ENCODE peak calls at places on chromosomes 16 and 17, in five cellular contexts. One of them, this sample, is unnamed.

GRCh38 chr16:70438325-70438982 is 446 bp downstream of the ST3GAL2 start:
- DNase-seq in heart right ventricle: no peak
- DNase-seq in sigmoid colon: no peak
- DNase-seq in SK-N-SH: no peak
- DNase-seq in naive thymus-derived CD4-positive, alpha-beta T cell: no peak
- DNase-seq in this sample: no peak

GRCh38 chr17:78736526-78737079 is 45.5 kb downstream of the CYTH1 start:
- DNase-seq in heart right ventricle: peak
- DNase-seq in sigmoid colon: peak
- DNase-seq in SK-N-SH: no peak
- DNase-seq in naive thymus-derived CD4-positive, alpha-beta T cell: peak
- DNase-seq in this sample: no peak

GRCh38 chr17:64741038-64741641 is 79.0 kb upstream of the SMURF2 start:
- DNase-seq in heart right ventricle: peak
- DNase-seq in sigmoid colon: no peak
- DNase-seq in SK-N-SH: no peak
- DNase-seq in naive thymus-derived CD4-positive, alpha-beta T cell: no peak
- DNase-seq in this sample: no peak

GRCh38 chr16:19196871-19197270 is 28.8 kb downstream of the SYT17 start:
- DNase-seq in heart right ventricle: no peak
- DNase-seq in sigmoid colon: no peak
- DNase-seq in SK-N-SH: no peak
- DNase-seq in naive thymus-derived CD4-positive, alpha-beta T cell: no peak
- DNase-seq in this sample: no peak

GRCh38 chr17:81200695-81201580 is 21.8 kb downstream of the CEP131 start:
- DNase-seq in heart right ventricle: peak
- DNase-seq in sigmoid colon: no peak
- DNase-seq in SK-N-SH: peak
- DNase-seq in naive thymus-derived CD4-positive, alpha-beta T cell: no peak
- DNase-seq in this sample: peak

GRCh38 chr17:78889525-78889924 is 13.5 kb downstream of the CEP295NL start:
- DNase-seq in heart right ventricle: no peak
- DNase-seq in sigmoid colon: no peak
- DNase-seq in SK-N-SH: no peak
- DNase-seq in naive thymus-derived CD4-positive, alpha-beta T cell: no peak
- DNase-seq in this sample: no peak

GRCh38 chr17:43860077-43860725 is 13.2 kb downstream of the CD300LG start:
- DNase-seq in heart right ventricle: no peak
- DNase-seq in sigmoid colon: peak
- DNase-seq in SK-N-SH: no peak
- DNase-seq in naive thymus-derived CD4-positive, alpha-beta T cell: no peak
- DNase-seq in this sample: no peak

GRCh38 chr17:70829876-70830275 is 660.5 kb downstream of the KCNJ2 start:
- DNase-seq in heart right ventricle: no peak
- DNase-seq in sigmoid colon: no peak
- DNase-seq in SK-N-SH: no peak
- DNase-seq in naive thymus-derived CD4-positive, alpha-beta T cell: no peak
- DNase-seq in this sample: no peak

GRCh38 chr16:69839798-69840409 is 77.8 kb downstream of the WWP2 start:
- DNase-seq in heart right ventricle: peak
- DNase-seq in sigmoid colon: no peak
- DNase-seq in SK-N-SH: no peak
- DNase-seq in naive thymus-derived CD4-positive, alpha-beta T cell: no peak
- DNase-seq in this sample: peak

GRCh38 chr17:22266231-22266630 is 573.9 kb downstream of the KCNJ18 start:
- DNase-seq in heart right ventricle: no peak
- DNase-seq in sigmoid colon: no peak
- DNase-seq in SK-N-SH: peak
- DNase-seq in naive thymus-derived CD4-positive, alpha-beta T cell: no peak
- DNase-seq in this sample: no peak

GRCh38 chr17:7261377-7262191 is 694 bp downstream of the CLDN7 start:
- DNase-seq in heart right ventricle: no peak
- DNase-seq in sigmoid colon: no peak
- DNase-seq in SK-N-SH: peak
- DNase-seq in naive thymus-derived CD4-positive, alpha-beta T cell: no peak
- DNase-seq in this sample: no peak

GRCh38 chr16:4341250-4341649 is 9.9 kb downstream of the PAM16 start:
- DNase-seq in heart right ventricle: no peak
- DNase-seq in sigmoid colon: no peak
- DNase-seq in SK-N-SH: no peak
- DNase-seq in naive thymus-derived CD4-positive, alpha-beta T cell: no peak
- DNase-seq in this sample: no peak

GRCh38 chr17:44132275-44132821 is 8.9 kb upstream of the HDAC5 start:
- DNase-seq in heart right ventricle: no peak
- DNase-seq in sigmoid colon: no peak
- DNase-seq in SK-N-SH: no peak
- DNase-seq in naive thymus-derived CD4-positive, alpha-beta T cell: no peak
- DNase-seq in this sample: no peak

GRCh38 chr16:23952128-23953041 is 116.6 kb downstream of the PRKCB start:
- DNase-seq in heart right ventricle: no peak
- DNase-seq in sigmoid colon: no peak
- DNase-seq in SK-N-SH: peak
- DNase-seq in naive thymus-derived CD4-positive, alpha-beta T cell: no peak
- DNase-seq in this sample: peak

GRCh38 chr16:89193021-89193575 is 7.2 kb downstream of the SLC22A31 start:
- DNase-seq in heart right ventricle: peak
- DNase-seq in sigmoid colon: no peak
- DNase-seq in SK-N-SH: peak
- DNase-seq in naive thymus-derived CD4-positive, alpha-beta T cell: no peak
- DNase-seq in this sample: no peak

GRCh38 chr17:63477471-63478440 is 895 bp downstream of the ACE start:
- DNase-seq in heart right ventricle: no peak
- DNase-seq in sigmoid colon: no peak
- DNase-seq in SK-N-SH: peak
- DNase-seq in naive thymus-derived CD4-positive, alpha-beta T cell: no peak
- DNase-seq in this sample: no peak

GRCh38 chr17:61335105-61335844 is 64.4 kb upstream of the TBX2 start:
- DNase-seq in heart right ventricle: no peak
- DNase-seq in sigmoid colon: no peak
- DNase-seq in SK-N-SH: no peak
- DNase-seq in naive thymus-derived CD4-positive, alpha-beta T cell: no peak
- DNase-seq in this sample: no peak

GRCh38 chr16:81707411-81708321 is 71.4 kb upstream of the PLCG2 start:
- DNase-seq in heart right ventricle: no peak
- DNase-seq in sigmoid colon: peak
- DNase-seq in SK-N-SH: no peak
- DNase-seq in naive thymus-derived CD4-positive, alpha-beta T cell: no peak
- DNase-seq in this sample: no peak

GRCh38 chr17:78324391-78325075 is 35.3 kb downstream of the SOCS3 start:
- DNase-seq in heart right ventricle: peak
- DNase-seq in sigmoid colon: peak
- DNase-seq in SK-N-SH: peak
- DNase-seq in naive thymus-derived CD4-positive, alpha-beta T cell: peak
- DNase-seq in this sample: no peak

GRCh38 chr17:64500923-64501765 is 4.3 kb upstream of the POLG2 start:
- DNase-seq in heart right ventricle: no peak
- DNase-seq in sigmoid colon: no peak
- DNase-seq in SK-N-SH: no peak
- DNase-seq in naive thymus-derived CD4-positive, alpha-beta T cell: peak
- DNase-seq in this sample: no peak

GRCh38 chr17:47879028-47879585 is 16.9 kb upstream of the SP2 start:
- DNase-seq in heart right ventricle: no peak
- DNase-seq in sigmoid colon: no peak
- DNase-seq in SK-N-SH: no peak
- DNase-seq in naive thymus-derived CD4-positive, alpha-beta T cell: no peak
- DNase-seq in this sample: no peak

GRCh38 chr16:65867276-65867990 is 499.1 kb upstream of the CDH5 start:
- DNase-seq in heart right ventricle: no peak
- DNase-seq in sigmoid colon: no peak
- DNase-seq in SK-N-SH: peak
- DNase-seq in naive thymus-derived CD4-positive, alpha-beta T cell: no peak
- DNase-seq in this sample: no peak

GRCh38 chr16:74521691-74522090 is 85.2 kb downstream of the GLG1 start:
- DNase-seq in heart right ventricle: peak
- DNase-seq in sigmoid colon: no peak
- DNase-seq in SK-N-SH: peak
- DNase-seq in naive thymus-derived CD4-positive, alpha-beta T cell: no peak
- DNase-seq in this sample: no peak

GRCh38 chr16:88824256-88825077 is 12.7 kb upstream of the APRT start:
- DNase-seq in heart right ventricle: no peak
- DNase-seq in sigmoid colon: no peak
- DNase-seq in SK-N-SH: no peak
- DNase-seq in naive thymus-derived CD4-positive, alpha-beta T cell: no peak
- DNase-seq in this sample: no peak

GRCh38 chr16:11677451-11677951 is 9.2 kb downstream of the SNN start:
- DNase-seq in heart right ventricle: no peak
- DNase-seq in sigmoid colon: peak
- DNase-seq in SK-N-SH: no peak
- DNase-seq in naive thymus-derived CD4-positive, alpha-beta T cell: no peak
- DNase-seq in this sample: no peak

GRCh38 chr17:63694229-63694973 is 5.5 kb downstream of the LIMD2 start:
- DNase-seq in heart right ventricle: no peak
- DNase-seq in sigmoid colon: no peak
- DNase-seq in SK-N-SH: peak
- DNase-seq in naive thymus-derived CD4-positive, alpha-beta T cell: peak
- DNase-seq in this sample: no peak

GRCh38 chr17:8162997-8163977 is 539 bp upstream of the VAMP2 start:
- DNase-seq in heart right ventricle: no peak
- DNase-seq in sigmoid colon: peak
- DNase-seq in SK-N-SH: peak
- DNase-seq in naive thymus-derived CD4-positive, alpha-beta T cell: peak
- DNase-seq in this sample: no peak

DNA sequence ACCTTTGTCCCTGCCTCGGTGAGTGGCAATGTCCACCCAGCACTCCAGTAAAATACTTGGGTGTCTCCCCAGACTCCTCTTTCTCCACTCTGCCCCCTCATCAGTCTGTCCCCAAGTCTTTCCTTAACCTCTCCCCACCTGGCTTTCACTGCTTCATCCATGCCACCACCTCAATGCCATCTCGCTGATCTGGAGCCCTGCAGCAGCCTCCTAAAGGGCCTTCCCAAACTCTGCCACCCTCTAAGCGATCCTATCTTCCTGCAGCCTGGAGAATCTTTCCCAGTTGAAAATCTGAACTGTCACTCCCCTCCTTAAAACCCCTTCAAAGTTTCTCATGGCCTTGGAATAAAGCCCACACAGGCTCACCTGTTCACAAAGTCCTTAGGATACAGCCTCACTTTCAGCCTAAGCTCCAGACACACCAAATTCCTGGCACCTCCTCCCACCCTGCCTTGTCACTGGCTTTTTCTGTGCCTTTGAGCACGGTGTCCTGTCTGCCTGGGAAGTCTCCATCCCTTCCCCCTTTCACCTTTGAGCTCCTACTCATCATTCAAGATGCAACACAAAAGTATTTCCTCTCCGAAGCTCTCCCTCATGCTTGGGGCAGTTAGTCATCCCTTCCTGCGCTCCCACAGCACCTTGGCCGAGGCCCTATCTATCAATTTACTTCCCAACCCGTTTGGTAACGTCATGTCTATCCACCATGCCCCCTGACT is 2.8 kb downstream of the WNK4 start:
- DNase-seq in heart right ventricle: no peak
- DNase-seq in sigmoid colon: no peak
- DNase-seq in SK-N-SH: no peak
- DNase-seq in naive thymus-derived CD4-positive, alpha-beta T cell: no peak
- DNase-seq in this sample: no peak
- H3K27ac ChIP-seq in heart right ventricle: no peak
- H3K27ac ChIP-seq in sigmoid colon: no peak
- H3K27ac ChIP-seq in SK-N-SH: no peak
- H3K27ac ChIP-seq in naive thymus-derived CD4-positive, alpha-beta T cell: no peak
- H3K27ac ChIP-seq in this sample: no peak

GRCh38 chr17:17847726-17848125 is 10.9 kb upstream of the SREBF1 start:
- DNase-seq in heart right ventricle: no peak
- DNase-seq in sigmoid colon: no peak
- DNase-seq in SK-N-SH: no peak
- DNase-seq in naive thymus-derived CD4-positive, alpha-beta T cell: no peak
- DNase-seq in this sample: no peak

GRCh38 chr17:17848311-17848710 is 11.5 kb upstream of the SREBF1 start:
- DNase-seq in heart right ventricle: no peak
- DNase-seq in sigmoid colon: no peak
- DNase-seq in SK-N-SH: no peak
- DNase-seq in naive thymus-derived CD4-positive, alpha-beta T cell: no peak
- DNase-seq in this sample: no peak

GRCh38 chr17:17846003-17846402 is 9.2 kb upstream of the SREBF1 start:
- DNase-seq in heart right ventricle: no peak
- DNase-seq in sigmoid colon: no peak
- DNase-seq in SK-N-SH: no peak
- DNase-seq in naive thymus-derived CD4-positive, alpha-beta T cell: no peak
- DNase-seq in this sample: no peak

GRCh38 chr17:17846645-17847044 is 9.9 kb upstream of the SREBF1 start:
- DNase-seq in heart right ventricle: no peak
- DNase-seq in sigmoid colon: no peak
- DNase-seq in SK-N-SH: peak
- DNase-seq in naive thymus-derived CD4-positive, alpha-beta T cell: no peak
- DNase-seq in this sample: no peak

DNA sequence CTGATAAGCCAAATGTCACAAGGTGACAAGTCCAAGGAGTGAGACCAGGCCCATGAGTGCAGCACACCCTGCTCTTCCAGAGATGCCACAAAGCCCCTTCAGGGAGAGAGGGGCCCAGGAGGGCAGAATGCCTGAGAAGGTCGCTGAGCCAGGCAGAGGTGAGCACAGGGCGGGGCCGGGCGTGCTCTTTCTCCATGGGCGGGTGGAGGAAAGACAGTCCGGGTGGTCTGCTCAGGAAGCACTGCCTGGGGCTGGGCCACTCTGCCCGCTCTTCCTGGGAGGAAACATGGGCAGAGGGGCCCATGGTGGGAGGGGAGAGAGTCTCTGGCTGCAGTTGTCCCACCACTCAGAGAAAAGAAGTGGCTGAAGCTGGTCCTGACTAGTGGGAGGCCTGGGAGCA is 10.3 kb upstream of the SREBF1 start:
- DNase-seq in heart right ventricle: no peak
- DNase-seq in sigmoid colon: no peak
- DNase-seq in SK-N-SH: no peak
- DNase-seq in naive thymus-derived CD4-positive, alpha-beta T cell: no peak
- DNase-seq in this sample: no peak
- H3K27ac ChIP-seq in heart right ventricle: no peak
- H3K27ac ChIP-seq in sigmoid colon: no peak
- H3K27ac ChIP-seq in SK-N-SH: peak
- H3K27ac ChIP-seq in naive thymus-derived CD4-positive, alpha-beta T cell: no peak
- H3K27ac ChIP-seq in this sample: no peak

GRCh38 chr17:40092581-40092980 is 7.8 kb downstream of the NR1D1 start:
- DNase-seq in heart right ventricle: no peak
- DNase-seq in sigmoid colon: no peak
- DNase-seq in SK-N-SH: no peak
- DNase-seq in naive thymus-derived CD4-positive, alpha-beta T cell: no peak
- DNase-seq in this sample: peak

GRCh38 chr17:40093005-40093579 is 7.3 kb downstream of the NR1D1 start:
- DNase-seq in heart right ventricle: no peak
- DNase-seq in sigmoid colon: no peak
- DNase-seq in SK-N-SH: no peak
- DNase-seq in naive thymus-derived CD4-positive, alpha-beta T cell: no peak
- DNase-seq in this sample: no peak

GRCh38 chr17:40095356-40095943 is 4.9 kb downstream of the NR1D1 start:
- DNase-seq in heart right ventricle: no peak
- DNase-seq in sigmoid colon: peak
- DNase-seq in SK-N-SH: no peak
- DNase-seq in naive thymus-derived CD4-positive, alpha-beta T cell: no peak
- DNase-seq in this sample: no peak

GRCh38 chr17:40094874-40095273 is 5.5 kb downstream of the NR1D1 start:
- DNase-seq in heart right ventricle: no peak
- DNase-seq in sigmoid colon: peak
- DNase-seq in SK-N-SH: no peak
- DNase-seq in naive thymus-derived CD4-positive, alpha-beta T cell: no peak
- DNase-seq in this sample: no peak

GRCh38 chr17:40093580-40094201 is 6.7 kb downstream of the NR1D1 start:
- DNase-seq in heart right ventricle: no peak
- DNase-seq in sigmoid colon: peak
- DNase-seq in SK-N-SH: no peak
- DNase-seq in naive thymus-derived CD4-positive, alpha-beta T cell: no peak
- DNase-seq in this sample: no peak
- H3K27ac ChIP-seq in heart right ventricle: peak
- H3K27ac ChIP-seq in sigmoid colon: peak
- H3K27ac ChIP-seq in SK-N-SH: no peak
- H3K27ac ChIP-seq in naive thymus-derived CD4-positive, alpha-beta T cell: no peak
- H3K27ac ChIP-seq in this sample: peak

GRCh38 chr16:5873221-5873620 is 775.6 kb upstream of the EEF2KMT start:
- DNase-seq in heart right ventricle: no peak
- DNase-seq in sigmoid colon: no peak
- DNase-seq in SK-N-SH: no peak
- DNase-seq in naive thymus-derived CD4-positive, alpha-beta T cell: no peak
- DNase-seq in this sample: no peak
- H3K27ac ChIP-seq in heart right ventricle: no peak
- H3K27ac ChIP-seq in sigmoid colon: no peak
- H3K27ac ChIP-seq in SK-N-SH: no peak
- H3K27ac ChIP-seq in naive thymus-derived CD4-positive, alpha-beta T cell: no peak
- H3K27ac ChIP-seq in this sample: no peak